ENCODE peak calls at places on chromosome 11, in four cellular contexts. K is AG10803; G is right atrium auricular region; Y is stimulated activated CD4-positive, alpha-beta T cell treated with anti-CD3 and anti-CD28 coated beads, TNF-alpha, amount 100 ng/mL, for 48 hours. L is an unnamed sample.

GRCh38 chr11:105923814-105924213 is 98.2 kb downstream of the MSANTD4 start:
- DNase-seq in K (peak; percentile 24), G (no peak), Y (no peak), L (peak; percentile 2)

GRCh38 chr11:70537576-70538571 is 139.5 kb downstream of the CTTN start:
- DNase-seq in K (no peak), G (no peak), Y (no peak), L (no peak)

GRCh38 chr11:64035581-64035980 is at the start of gene FLRT1:
- DNase-seq in K (no peak), G (no peak), Y (no peak), L (no peak)

GRCh38 chr11:1052133-1053011 is 15.9 kb upstream of the MUC6 start:
- DNase-seq in K (no peak), G (no peak), Y (no peak), L (no peak)

GRCh38 chr11:63494936-63495335 is 4.0 kb upstream of the PLAAT5 start:
- DNase-seq in K (no peak), G (no peak), Y (no peak), L (no peak)

GRCh38 chr11:61700221-61700620 is 20.0 kb downstream of the DAGLA start:
- DNase-seq in K (peak; percentile 59), G (no peak), Y (no peak), L (peak; percentile 95)

GRCh38 chr11:84243629-84244263 is 957.6 kb upstream of the CCDC90B start:
- DNase-seq in K (no peak), G (no peak), Y (no peak), L (no peak)

GRCh38 chr11:134543144-134544044 is 131.4 kb upstream of the B3GAT1 start:
- DNase-seq in K (no peak), G (peak; percentile 40), Y (no peak), L (no peak)

GRCh38 chr11:69510471-69511357 is 29.3 kb downstream of the LINC01488 start:
- DNase-seq in K (peak; percentile 46), G (no peak), Y (no peak), L (no peak)